ENCODE peak calls at places on chromosomes 6 and 20, in four cellular contexts. X, O, V and J are unnamed samples.

GRCh38 chr6:31178143-31179041 is 7.9 kb upstream of the POU5F1 start:
- DNase-seq in V (peak; percentile 39), X (no peak), O (no peak), J (no peak)

GRCh38 chr20:12649234-12649633 is 359.5 kb upstream of the SPTLC3 start:
- DNase-seq in O (no peak), V (no peak), X (no peak), J (no peak)

GRCh38 chr6:133768656-133769295 is 120.1 kb upstream of the TCF21 start:
- DNase-seq in V (peak; percentile 41), X (no peak), O (peak; percentile 34), J (no peak)

GRCh38 chr20:19453369-19453768 is 240.9 kb downstream of the SLC24A3 start:
- DNase-seq in O (no peak), V (no peak), X (no peak), J (no peak)

GRCh38 chr20:2602046-2602735 is 50.2 kb upstream of the NOP56 start:
- DNase-seq in V (peak; percentile 15), X (no peak), O (no peak), J (no peak)

GRCh38 chr20:18840248-18840645 is 26.7 kb downstream of the SCP2D1 start:
- DNase-seq in O (no peak), V (no peak), X (no peak), J (no peak)

GRCh38 chr6:72649032-72649984 is 27.4 kb downstream of the KCNQ5 start:
- DNase-seq in X (no peak), V (peak; percentile 77), O (no peak), J (no peak)

GRCh38 chr20:62774076-62774714 is 22.1 kb upstream of the MRGBP start:
- DNase-seq in V (no peak), X (no peak), O (no peak), J (peak; percentile 67)

GRCh38 chr6:80543598-80544181 is 437.2 kb downstream of the BCKDHB start:
- DNase-seq in O (no peak), V (peak; percentile 84), X (no peak), J (no peak)

GRCh38 chr6:67353861-67354260 is 1281.2 kb upstream of the ADGRB3 start:
- DNase-seq in V (no peak), O (no peak), X (no peak), J (no peak)

GRCh38 chr20:896626-897025 is 19.5 kb downstream of the ANGPT4 start:
- DNase-seq in V (no peak), O (no peak), X (no peak), J (no peak)

GRCh38 chr20:24718696-24719095 is 230.4 kb upstream of the CST7 start:
- DNase-seq in X (no peak), O (no peak), V (no peak), J (no peak)

GRCh38 chr20:48772183-48772976 is 55.4 kb downstream of the PREX1 start:
- DNase-seq in O (peak; percentile 42), V (no peak), X (peak; percentile 63), J (peak; percentile 82)

GRCh38 chr20:39630215-39630614 is 668.1 kb downstream of the DHX35 start:
- DNase-seq in X (no peak), V (no peak), O (no peak), J (no peak)

GRCh38 chr6:82015043-82015442 is 232.5 kb downstream of the IBTK start:
- DNase-seq in O (no peak), V (no peak), X (no peak), J (no peak)

GRCh38 chr20:9110365-9110764 is 41.5 kb downstream of the PLCB4 start:
- DNase-seq in X (no peak), O (no peak), V (peak; percentile 8), J (no peak)

GRCh38 chr20:9829835-9830234 is 9.0 kb downstream of the PAK5 start:
- DNase-seq in O (no peak), X (no peak), V (no peak), J (no peak)

GRCh38 chr6:4667591-4667990 is 108.6 kb upstream of the CDYL start:
- DNase-seq in V (no peak), O (no peak), X (no peak), J (no peak)

GRCh38 chr20:54123587-54124180 is 50.1 kb downstream of the CYP24A1 start:
- DNase-seq in O (peak; percentile 84), V (peak; percentile 96), X (no peak), J (peak; percentile 79)

GRCh38 chr6:34362909-34363713 is 29.4 kb downstream of the NUDT3 start:
- DNase-seq in O (no peak), X (no peak), V (no peak), J (no peak)

GRCh38 chr20:32536861-32537656 is 48.1 kb downstream of the NOL4L start:
- DNase-seq in V (no peak), O (peak; percentile 90), X (no peak), J (peak; percentile 84)

GRCh38 chr20:32532246-32532645 is 52.9 kb downstream of the NOL4L start:
- DNase-seq in V (no peak), X (no peak), O (no peak), J (peak; percentile 5)

GRCh38 chr20:32535953-32536823 is 48.9 kb downstream of the NOL4L start:
- DNase-seq in O (peak; percentile 72), X (peak; percentile 48), V (no peak), J (peak; percentile 84)

GRCh38 chr20:32535316-32535952 is 49.7 kb downstream of the NOL4L start:
- DNase-seq in X (no peak), O (no peak), V (no peak), J (no peak)

GRCh38 chr20:32534661-32535240 is 50.4 kb downstream of the NOL4L start:
- DNase-seq in X (no peak), O (no peak), V (no peak), J (peak; percentile 7)
- H3K4me3 ChIP-seq in X (no peak overlapping the region), O (no peak overlapping the region), V (no peak overlapping the region), J (no peak overlapping the region)

GRCh38 chr6:127342946-127343752 is at the start of gene ECHDC1:
- DNase-seq in X (peak; percentile 56), V (peak; percentile 72), O (peak; percentile 55), J (peak; percentile 74)

GRCh38 chr6:127342296-127342945 is 988 bp downstream of the ECHDC1 start:
- DNase-seq in O (no peak), V (peak; percentile 50), X (no peak), J (no peak)

GRCh38 chr6:127343753-127344659 is 597 bp upstream of the ECHDC1 start:
- DNase-seq in X (no peak), O (no peak), V (peak; percentile 61), J (no peak)

GRCh38 chr6:127340171-127340570 is 3.2 kb downstream of the ECHDC1 start:
- DNase-seq in O (no peak), V (no peak), X (no peak), J (no peak)

DNA sequence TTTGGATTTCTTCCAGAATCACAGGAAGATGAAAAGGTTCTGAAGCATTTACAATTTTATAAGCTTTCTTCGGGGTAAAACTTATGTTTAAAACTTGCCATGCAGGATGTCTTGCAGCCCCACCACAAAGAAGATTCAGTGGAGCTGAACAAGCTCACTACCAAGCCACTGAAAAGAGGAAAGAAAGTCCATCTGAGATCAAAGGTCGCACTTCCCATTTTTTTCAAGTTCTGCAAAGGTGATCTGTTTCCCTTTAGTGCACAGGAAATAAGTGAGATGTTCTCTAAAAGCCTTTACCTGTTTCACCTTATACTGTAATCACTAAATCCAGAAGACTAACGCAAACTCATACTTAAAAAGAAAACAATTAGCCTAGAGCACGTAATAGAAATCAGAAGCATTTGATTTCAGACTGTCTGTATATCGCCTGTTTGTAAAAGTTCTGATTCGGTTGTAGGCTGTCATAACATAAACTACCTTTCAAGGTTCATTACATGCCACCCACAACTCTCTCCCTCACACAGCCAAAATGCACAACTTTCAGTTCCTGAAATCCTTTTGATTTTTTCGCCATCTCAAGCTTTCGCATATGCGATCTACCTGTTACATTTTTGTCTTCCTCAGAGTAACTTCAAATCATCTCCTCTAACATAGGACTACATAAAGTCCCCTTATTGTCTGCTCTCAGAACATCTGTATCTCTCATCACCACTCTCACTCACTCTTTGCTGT is 1.8 kb downstream of the ECHDC1 start:
- DNase-seq in O (no peak), X (no peak), V (no peak), J (no peak)
- H3K4me3 ChIP-seq in O (peak overlapping the region; percentile 78), X (peak overlapping the region; percentile 72), V (peak overlapping the region; percentile 88), J (peak overlapping the region; percentile 56)

GRCh38 chr6:1527098-1527497 is 82.6 kb upstream of the FOXC1 start:
- DNase-seq in V (peak; percentile 77), O (no peak), X (peak; percentile 65), J (peak; percentile 63)

GRCh38 chr6:1525364-1526038 is 84.2 kb upstream of the FOXC1 start:
- DNase-seq in V (no peak), O (no peak), X (no peak), J (no peak)

GRCh38 chr6:1526689-1527088 is 83.0 kb upstream of the FOXC1 start:
- DNase-seq in O (no peak), V (no peak), X (no peak), J (no peak)

GRCh38 chr6:1522779-1523178 is 86.9 kb upstream of the FOXC1 start:
- DNase-seq in V (no peak), O (no peak), X (no peak), J (no peak)

DNA sequence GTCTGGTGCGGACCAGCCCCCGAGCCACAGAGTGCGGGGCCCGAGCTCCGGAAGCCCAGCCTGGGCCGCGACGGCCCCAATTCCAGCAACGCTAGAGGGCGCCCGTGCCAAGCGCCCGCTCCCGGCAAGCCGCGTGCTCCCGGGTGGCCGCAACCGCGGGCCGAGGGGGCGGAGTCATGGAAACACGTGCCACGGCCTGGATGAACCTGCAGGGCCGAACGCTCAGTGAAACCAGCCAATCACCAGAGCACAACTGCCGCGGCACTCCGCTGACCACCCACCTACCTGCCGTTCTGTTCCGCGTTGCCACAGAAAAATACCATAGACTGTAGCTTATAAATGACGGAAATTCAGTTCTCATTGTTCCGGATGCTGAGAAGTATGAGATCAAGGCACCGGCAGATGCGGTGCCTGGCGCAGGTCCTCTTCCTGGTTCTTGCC is 85.7 kb upstream of the FOXC1 start:
- DNase-seq in O (peak; percentile 29), X (peak; percentile 77), V (peak; percentile 76), J (peak; percentile 93)
- H3K4me3 ChIP-seq in O (no peak overlapping the region), X (peak overlapping the region; percentile 45), V (peak overlapping the region; percentile 24), J (no peak overlapping the region)

DNA sequence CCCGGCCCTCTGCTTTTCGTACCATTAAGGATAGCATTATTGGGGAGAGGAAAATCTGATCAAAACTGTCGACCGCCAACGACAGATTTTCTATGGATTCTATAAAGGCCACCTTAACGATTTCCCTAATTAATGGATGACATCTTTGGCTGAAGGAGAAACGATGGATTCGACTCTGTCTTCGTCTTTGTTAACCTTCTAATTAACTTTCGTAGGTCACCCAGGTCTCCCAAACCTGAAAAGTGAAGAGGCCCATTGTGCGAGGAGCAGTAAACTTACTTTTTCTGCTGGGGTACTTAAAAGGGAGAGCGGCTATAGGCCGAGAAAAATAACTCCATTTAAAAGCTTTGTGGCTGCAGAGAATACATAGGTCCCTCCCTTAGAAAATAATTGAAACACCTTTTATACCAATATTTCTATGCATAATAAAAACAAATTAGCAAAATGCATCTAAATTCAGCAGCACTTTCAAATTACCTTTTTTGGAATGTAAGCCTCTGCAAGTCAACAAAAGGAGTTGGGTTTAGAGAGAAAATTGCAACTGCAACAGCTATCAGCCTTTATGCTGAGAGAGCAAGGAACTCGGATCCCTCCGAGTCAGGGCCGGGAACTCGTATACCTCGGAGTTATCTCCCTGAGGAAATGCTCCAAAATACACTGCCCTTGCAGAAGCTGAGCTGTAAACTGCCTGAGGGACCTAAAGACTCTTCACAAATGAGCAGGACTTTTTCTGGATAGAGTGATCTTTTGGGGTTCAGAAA is 31.4 kb upstream of the NR2E1 start:
- DNase-seq in O (no peak), X (no peak), V (no peak), J (no peak)
- H3K4me3 ChIP-seq in O (peak overlapping the region; percentile 45), X (peak overlapping the region; percentile 57), V (peak overlapping the region; percentile 57), J (peak overlapping the region; percentile 16)

GRCh38 chr20:35276408-35276807 is 1.5 kb downstream of the MMP24OS start:
- DNase-seq in X (no peak), O (no peak), V (no peak), J (no peak)
- H3K4me3 ChIP-seq in X (peak overlapping the region; percentile 93), O (no peak overlapping the region), V (peak overlapping the region; percentile 83), J (peak overlapping the region; percentile 86)

GRCh38 chr6:75351570-75351969 is 67.0 kb upstream of the TMEM30A start:
- DNase-seq in O (no peak), X (no peak), V (no peak), J (no peak)
- H3K4me3 ChIP-seq in O (no peak overlapping the region), X (no peak overlapping the region), V (no peak overlapping the region), J (no peak overlapping the region)